ENCODE peak calls at places on chromosomes 11 and 22, in four cellular contexts. W, N, D and Z are unnamed samples.

GRCh38 chr22:28909375-28909774 is 26.0 kb downstream of the ZNRF3 start:
- DNase-seq in N (no peak), D (peak; percentile 76), W (no peak), Z (no peak)

GRCh38 chr11:71580057-71581003 is 2.3 kb downstream of the KRTAP5-11 start:
- DNase-seq in D (peak; percentile 64), N (peak; percentile 66), W (peak; percentile 63), Z (peak; percentile 54)

GRCh38 chr11:34358258-34358665 is 452 bp upstream of the ABTB2 start:
- DNase-seq in D (peak; percentile 76), N (no peak), W (peak; percentile 49), Z (peak; percentile 82)

GRCh38 chr22:49079743-49080500 is 747.8 kb downstream of the BRD1 start:
- DNase-seq in W (no peak), D (no peak), N (no peak), Z (no peak)

GRCh38 chr11:72577271-72577681 is 96.9 kb downstream of the PDE2A start:
- DNase-seq in N (no peak), D (no peak), W (no peak), Z (no peak)

GRCh38 chr11:114185436-114185835 is 110.8 kb upstream of the NNMT start:
- DNase-seq in W (no peak), D (no peak), N (no peak), Z (no peak)

GRCh38 chr11:77151804-77152513 is 23.9 kb downstream of the MYO7A start:
- DNase-seq in D (peak; percentile 72), W (no peak), N (no peak), Z (peak; percentile 8)

GRCh38 chr11:46916669-46917108 is 1.7 kb downstream of the LRP4 start:
- DNase-seq in W (peak; percentile 57), N (no peak), D (peak; percentile 76), Z (peak; percentile 81)

GRCh38 chr11:77269484-77270123 is 31.9 kb downstream of the GDPD4 start:
- DNase-seq in W (no peak), D (peak; percentile 18), N (no peak), Z (peak; percentile 44)

GRCh38 chr11:35029979-35030378 is 109.0 kb upstream of the CD44 start:
- DNase-seq in W (no peak), D (peak; percentile 90), N (no peak), Z (peak; percentile 79)

GRCh38 chr11:57361926-57362325 is 19.0 kb downstream of the PRG3 start:
- DNase-seq in D (no peak), N (no peak), W (no peak), Z (no peak)
- TF ChIP-seq EZH2 in D (no peak), N (no peak), W (no peak), Z (no peak)

GRCh38 chr11:86035920-86036319 is 33.0 kb downstream of the PICALM start:
- DNase-seq in D (no peak), W (no peak), N (no peak), Z (no peak)
- H3K4me2 ChIP-seq in D (no peak overlapping the region), W (no peak overlapping the region), N (no peak overlapping the region), Z (no peak overlapping the region)

DNA sequence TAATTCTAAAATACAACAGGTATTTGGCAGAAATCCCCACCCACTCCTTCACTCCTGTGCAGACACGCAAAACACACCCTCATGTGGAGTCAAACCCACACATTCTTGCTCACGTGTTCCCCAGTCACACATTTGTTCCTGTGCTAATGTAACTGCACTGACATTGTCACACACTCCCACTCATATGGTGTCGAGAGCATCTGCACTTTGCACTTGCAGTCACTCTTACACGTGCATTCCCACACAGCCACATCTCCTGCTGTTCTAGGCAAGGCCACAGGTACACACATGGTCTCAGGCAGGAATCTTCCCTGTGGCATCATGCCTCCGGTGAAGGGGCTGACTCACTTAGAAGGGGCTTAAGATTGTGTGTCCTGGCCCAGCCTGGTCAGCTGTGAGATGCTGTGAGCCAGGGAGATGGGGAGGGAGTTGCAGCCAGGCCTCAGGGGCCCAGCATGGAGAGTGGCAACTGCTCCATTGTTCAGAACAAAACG is 395.0 kb downstream of the TENM4 start:
- DNase-seq in N (no peak), W (no peak), D (peak; percentile 59), Z (peak; percentile 65)
- TF ChIP-seq EZH2 in N (no peak), W (no peak), D (no peak), Z (no peak)

DNA sequence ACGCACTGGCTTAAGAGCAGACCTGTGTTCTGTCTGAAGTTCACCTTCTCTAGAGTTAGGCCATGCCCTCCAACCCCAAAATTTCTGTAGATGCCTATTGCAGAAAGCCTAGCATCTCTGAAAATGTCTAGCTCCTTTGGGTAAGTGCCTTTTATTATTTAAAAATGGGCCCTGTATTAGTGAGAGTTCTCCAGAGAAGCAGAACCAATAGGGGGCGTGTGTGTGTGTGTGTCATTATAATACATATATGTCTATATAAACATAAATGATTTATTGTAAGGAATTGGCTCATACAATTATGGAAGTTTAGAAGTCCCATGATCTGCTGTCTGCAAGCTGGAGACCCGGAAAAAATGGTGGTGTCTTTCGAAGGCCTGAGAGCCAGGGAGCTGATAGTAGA is 144.7 kb downstream of the TTC17 start:
- DNase-seq in D (no peak), N (peak; percentile 25), W (no peak), Z (no peak)
- H3K4me2 ChIP-seq in D (no peak overlapping the region), N (no peak overlapping the region), W (no peak overlapping the region), Z (no peak overlapping the region)

GRCh38 chr11:69598147-69598546 is 42.8 kb upstream of the CCND1 start:
- DNase-seq in W (peak; percentile 5), D (no peak), N (no peak), Z (no peak)
- TF ChIP-seq EZH2 in W (no peak), D (no peak), N (no peak), Z (no peak)

GRCh38 chr22:24265734-24266133 is 4.9 kb upstream of the SPECC1L start:
- DNase-seq in N (peak; percentile 78), W (no peak), D (no peak), Z (no peak)
- H3K4me2 ChIP-seq in N (no peak overlapping the region), W (no peak overlapping the region), D (no peak overlapping the region), Z (no peak overlapping the region)

GRCh38 chr11:62399172-62399867 is 19.5 kb upstream of the SCGB1A1 start:
- DNase-seq in D (no peak), W (no peak), N (no peak), Z (no peak)
- TF ChIP-seq EZH2 in D (no peak), W (no peak), N (no peak), Z (no peak)

GRCh38 chr11:61701298-61701993 is 21.3 kb downstream of the DAGLA start:
- DNase-seq in D (no peak), N (no peak), W (peak; percentile 19), Z (no peak)

GRCh38 chr11:61700221-61700620 is 20.0 kb downstream of the DAGLA start:
- DNase-seq in N (no peak), D (peak; percentile 64), W (no peak), Z (peak; percentile 86)

GRCh38 chr11:61699737-61700160 is 19.6 kb downstream of the DAGLA start:
- DNase-seq in N (no peak), D (no peak), W (no peak), Z (no peak)

GRCh38 chr11:61702701-61703312 is 22.6 kb downstream of the DAGLA start:
- DNase-seq in D (no peak), W (no peak), N (no peak), Z (no peak)

GRCh38 chr11:61700720-61701119 is 20.5 kb downstream of the DAGLA start:
- DNase-seq in N (no peak), D (no peak), W (no peak), Z (peak; percentile 19)
- H3K4me2 ChIP-seq in N (no peak overlapping the region), D (no peak overlapping the region), W (no peak overlapping the region), Z (peak overlapping the region; percentile 48)